ENCODE peak calls at places on chromosomes 3 and 15, in ten cellular contexts. P is stimulated activated CD8-positive, alpha-beta memory T cell treated with anti-CD3 and anti-CD28 coated beads, Interleukin-7, amount 100 ng/mL, for 48 hours; Z is mesothelial cell of epicardium; O is SK-N-SH; Q is NCI-H1105; U is ELR; S is activated CD8-positive, alpha-beta memory T cell treated with anti-CD3 and anti-CD28 coated beads for 24 hours; F is SW 1271; V is WTC11; C is activated T-helper 1 cell treated with anti-CD3 and anti-CD28 coated beads, Interleukin-2, amount 50 U/mL, for 16 hours. M is an unnamed sample.

GRCh38 chr15:68644996-68645395 is 66.2 kb downstream of the CORO2B start:
- DNase-seq in P (no peak), Z (peak), O (no peak), Q (no peak), U (no peak), S (no peak), F (no peak), V (no peak), C (no peak), M (no peak)

GRCh38 chr15:90419738-90420487 is 31.9 kb downstream of the IQGAP1 start:
- DNase-seq in P (no peak), Z (no peak), O (no peak), Q (no peak), U (peak), S (no peak), F (peak), V (no peak), C (no peak), M (no peak)

GRCh38 chr3:36058404-36059035 is 321.8 kb upstream of the STAC start:
- DNase-seq in P (no peak), Z (no peak), O (no peak), Q (peak), U (no peak), S (no peak), F (no peak), V (no peak), C (no peak), M (no peak)

GRCh38 chr3:178325330-178325729 is 210.9 kb upstream of the KCNMB2 start:
- DNase-seq in P (no peak), Z (no peak), O (peak), Q (peak), U (peak), S (no peak), F (no peak), V (no peak), C (no peak), M (no peak)

GRCh38 chr3:87207500-87207899 is 19.6 kb upstream of the CHMP2B start:
- DNase-seq in P (no peak), Z (no peak), O (no peak), Q (no peak), U (peak), S (no peak), F (no peak), V (no peak), C (no peak), M (no peak)

GRCh38 chr3:23600178-23600577 is 205.6 kb upstream of the UBE2E1 start:
- DNase-seq in P (no peak), Z (no peak), O (no peak), Q (no peak), U (peak), S (no peak), F (peak), V (no peak), C (no peak), M (no peak)

GRCh38 chr15:77649019-77649418 is 16.3 kb upstream of the LINGO1 start:
- DNase-seq in P (no peak), Z (no peak), O (no peak), Q (no peak), U (no peak), S (no peak), F (no peak), V (no peak), C (no peak), M (no peak)

GRCh38 chr3:130960139-130960779 is 66.4 kb downstream of the ASTE1 start:
- DNase-seq in P (no peak), Z (no peak), O (no peak), Q (no peak), U (peak), S (no peak), F (no peak), V (no peak), C (no peak), M (no peak)

GRCh38 chr15:40843885-40844542 is at the start of gene SPINT1:
- DNase-seq in P (peak), Z (peak), O (peak), Q (no peak), U (peak), S (peak), F (no peak), V (peak), C (no peak), M (no peak)

M was measured in H1.